ENCODE peak calls at places on chromosome 6, in five cellular contexts. M, P, K, L and X are unnamed samples.

GRCh38 chr6:76774750-76775396 is 688.4 kb downstream of the HTR1B start:
- DNase-seq in L (no peak), K (no peak), P (no peak), M (no peak), X (no peak)

GRCh38 chr6:114339706-114340105 is 3.1 kb downstream of the HS3ST5 start:
- DNase-seq in L (no peak), M (no peak), K (peak; percentile 23), P (no peak), X (no peak)

GRCh38 chr6:149433405-149433804 is 33.3 kb downstream of the SUMO4 start:
- DNase-seq in M (no peak), L (no peak), K (no peak), P (no peak), X (no peak)

GRCh38 chr6:46933751-46934150 is 12.0 kb upstream of the ADGRF5 start:
- DNase-seq in M (no peak), P (no peak), K (peak; percentile 36), L (no peak), X (no peak)

GRCh38 chr6:146545608-146546007 is 2.0 kb downstream of the RAB32 start:
- DNase-seq in K (peak; percentile 72), M (no peak), L (no peak), P (peak; percentile 58), X (no peak)

GRCh38 chr6:54864272-54864671 is 17.7 kb downstream of the FAM83B start:
- DNase-seq in K (no peak), P (no peak), M (no peak), L (no peak), X (no peak)

GRCh38 chr6:90256698-90257485 is 39.8 kb downstream of the BACH2 start:
- DNase-seq in M (no peak), P (no peak), K (peak; percentile 22), L (no peak), X (no peak)

GRCh38 chr6:23036401-23036983 is 467.1 kb downstream of the HDGFL1 start:
- DNase-seq in P (no peak), L (no peak), K (no peak), M (no peak), X (no peak)

GRCh38 chr6:21678990-21679389 is 85.4 kb downstream of the SOX4 start:
- DNase-seq in P (peak; percentile 96), M (no peak), L (peak; percentile 42), K (peak; percentile 65), X (no peak)

GRCh38 chr6:129661478-129662405 is 48.2 kb downstream of the ARHGAP18 start:
- DNase-seq in L (no peak), P (no peak), M (no peak), K (no peak), X (no peak)

GRCh38 chr6:93047033-93047432 is 372.3 kb downstream of the EPHA7 start:
- DNase-seq in L (no peak), P (no peak), M (peak; percentile 59), K (no peak), X (no peak)

GRCh38 chr6:145071836-145072235 is 663.5 kb downstream of the EPM2A start:
- DNase-seq in P (peak; percentile 86), M (no peak), L (no peak), K (peak; percentile 49), X (no peak)

GRCh38 chr6:28858963-28859362 is 64.8 kb downstream of the TRIM27 start:
- DNase-seq in M (no peak), P (no peak), L (no peak), K (no peak), X (no peak)

GRCh38 chr6:5695260-5696245 is 311.2 kb downstream of the NRN1 start:
- DNase-seq in L (no peak), P (peak; percentile 49), M (no peak), K (peak; percentile 94), X (no peak)

GRCh38 chr6:17904491-17905120 is 82.8 kb downstream of the KIF13A start:
- DNase-seq in P (peak; percentile 92), L (no peak), M (no peak), K (peak; percentile 71), X (no peak)

GRCh38 chr6:67131827-67132226 is 1424.8 kb upstream of the EYS start:
- DNase-seq in P (no peak), K (no peak), L (no peak), M (no peak), X (no peak)

GRCh38 chr6:135118142-135118730 is 62.9 kb upstream of the MYB start:
- DNase-seq in M (no peak), L (no peak), K (no peak), P (no peak), X (no peak)

GRCh38 chr6:87756858-87757257 is 54.8 kb upstream of the AKIRIN2 start:
- DNase-seq in P (peak; percentile 46), L (no peak), K (peak; percentile 46), M (no peak), X (no peak)

GRCh38 chr6:71277926-71278594 is 10.6 kb upstream of the OGFRL1 start:
- DNase-seq in M (no peak), L (no peak), K (no peak), P (no peak), X (no peak)

GRCh38 chr6:36779227-36779626 is 60.0 kb downstream of the CPNE5 start:
- DNase-seq in P (no peak), L (no peak), K (no peak), M (no peak), X (no peak)

GRCh38 chr6:21808551-21809181 is 215.1 kb downstream of the SOX4 start:
- DNase-seq in M (no peak), P (peak; percentile 19), L (no peak), K (peak; percentile 87), X (no peak)

GRCh38 chr6:150152891-150153876 is 10.3 kb downstream of the PPP1R14C start:
- DNase-seq in L (no peak), K (no peak), M (no peak), P (peak; percentile 72), X (no peak)

GRCh38 chr6:157456524-157456829 is 75.5 kb downstream of the ZDHHC14 start:
- DNase-seq in M (no peak), P (peak; percentile 92), L (no peak), K (no peak), X (no peak)

GRCh38 chr6:168013250-168013915 is 15.9 kb downstream of the KIF25 start:
- DNase-seq in K (no peak), L (peak; percentile 20), M (no peak), P (no peak), X (no peak)

GRCh38 chr6:11450061-11450460 is 87.5 kb upstream of the TMEM170B start:
- DNase-seq in M (no peak), P (no peak), K (no peak), L (no peak), X (no peak)

GRCh38 chr6:47626782-47627181 is 71.6 kb upstream of the ADGRF4 start:
- DNase-seq in M (no peak), P (no peak), L (no peak), K (no peak), X (no peak)

GRCh38 chr6:30882764-30883475 is 1.4 kb upstream of the DDR1 start:
- DNase-seq in M (peak; percentile 94), L (peak; percentile 86), P (peak; percentile 70), K (no peak), X (no peak)

GRCh38 chr6:42468273-42468672 is 16.5 kb upstream of the TRERF1 start:
- DNase-seq in K (no peak), L (no peak), M (no peak), P (no peak), X (no peak)

GRCh38 chr6:39312912-39313525 is 1.2 kb downstream of the KCNK17 start:
- DNase-seq in M (peak; percentile 39), P (no peak), K (no peak), L (peak; percentile 55), X (no peak)
- H2BK12ac ChIP-seq in M (no peak overlapping the region), P (no peak overlapping the region), K (no peak overlapping the region), L (no peak overlapping the region), X (no peak overlapping the region)

GRCh38 chr6:32954212-32954745 is 1.4 kb upstream of the HLA-DMA start:
- DNase-seq in P (no peak), L (no peak), K (no peak), M (no peak), X (no peak)

GRCh38 chr6:32953775-32954174 is 878 bp upstream of the HLA-DMA start:
- DNase-seq in K (no peak), P (no peak), M (no peak), L (no peak), X (no peak)

GRCh38 chr6:32954983-32955802 is 2.3 kb upstream of the HLA-DMA start:
- DNase-seq in M (peak; percentile 86), P (peak; percentile 41), L (peak; percentile 54), K (peak; percentile 15), X (no peak)

GRCh38 chr6:32952817-32953739 is at the start of gene HLA-DMA:
- DNase-seq in M (peak; percentile 97), K (peak; percentile 97), P (peak; percentile 96), L (peak; percentile 82), X (peak; percentile 54)

GRCh38 chr6:32956176-32956575 is 3.3 kb upstream of the HLA-DMA start:
- DNase-seq in P (no peak), M (no peak), L (no peak), K (no peak), X (no peak)
- H3K27ac ChIP-seq in P (no peak overlapping the region), M (no peak overlapping the region), L (no peak overlapping the region), K (no peak overlapping the region), X (no peak overlapping the region)

GRCh38 chr6:39902136-39902535 is 32.1 kb downstream of the MOCS1 start:
- DNase-seq in L (no peak), M (no peak), P (no peak), K (no peak), X (no peak)

GRCh38 chr6:39901116-39901655 is 33.1 kb downstream of the MOCS1 start:
- DNase-seq in L (no peak), P (no peak), M (no peak), K (no peak), X (no peak)

GRCh38 chr6:39902786-39903465 is 31.3 kb downstream of the MOCS1 start:
- DNase-seq in M (no peak), K (no peak), L (no peak), P (no peak), X (no peak)

GRCh38 chr6:39899540-39900295 is 34.5 kb downstream of the MOCS1 start:
- DNase-seq in L (no peak), P (peak; percentile 19), K (no peak), M (no peak), X (no peak)

GRCh38 chr6:39901670-39902069 is 32.6 kb downstream of the MOCS1 start:
- DNase-seq in K (no peak), L (no peak), P (no peak), M (no peak), X (no peak)
- H2BK12ac ChIP-seq in K (no peak overlapping the region), L (no peak overlapping the region), P (no peak overlapping the region), M (no peak overlapping the region), X (no peak overlapping the region)

DNA sequence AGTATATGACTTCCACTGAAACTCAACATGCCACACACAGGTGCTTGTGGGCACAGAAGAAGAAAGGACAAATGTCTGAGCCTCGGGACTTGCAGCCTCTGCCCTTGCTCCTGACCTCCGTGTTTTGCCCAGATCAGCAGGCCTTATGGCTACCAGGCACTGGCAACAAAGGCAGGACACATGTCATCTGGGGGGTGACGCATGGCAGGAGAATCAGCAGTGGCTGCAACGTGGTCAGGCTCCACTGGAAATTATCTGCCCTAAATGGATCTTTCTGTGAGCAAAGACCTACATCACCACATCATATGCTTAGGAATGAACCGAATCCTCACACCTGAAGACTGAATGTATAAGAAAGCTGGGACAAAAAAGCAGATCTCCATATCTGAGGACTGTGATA is 78.9 kb downstream of the ELOVL5 start:
- DNase-seq in K (no peak), M (no peak), L (no peak), P (peak; percentile 86), X (no peak)
- H3K27ac ChIP-seq in K (no peak overlapping the region), M (no peak overlapping the region), L (no peak overlapping the region), P (no peak overlapping the region), X (no peak overlapping the region)